ENCODE peak calls at places on chromosomes 7 and 10, in five cellular contexts. L is DND-41; C is CD8-positive, alpha-beta memory T cell; J is adrenal gland; Z is brain microvascular endothelial cell. E is an unnamed sample.

GRCh38 chr10:30688456-30688855 is 58.9 kb upstream of the LYZL2 start:
- DNase-seq in L (no peak), C (no peak), J (no peak), Z (no peak), E (no peak)

GRCh38 chr10:80357804-80358125 is 1.2 kb downstream of the DYDC2 start:
- DNase-seq in L (no peak), C (no peak), J (no peak), Z (no peak), E (peak)

GRCh38 chr7:24755096-24755495 is 2.2 kb downstream of the GSDME start:
- DNase-seq in L (no peak), C (no peak), J (no peak), Z (no peak), E (peak)

GRCh38 chr7:87047-87446 is 105.3 kb upstream of the FAM20C start:
- DNase-seq in L (no peak), C (no peak), J (no peak), Z (no peak), E (no peak)

GRCh38 chr7:16636533-16637173 is 8.9 kb downstream of the ANKMY2 start:
- DNase-seq in L (no peak), C (no peak), J (no peak), Z (no peak), E (no peak)

GRCh38 chr7:131010714-131011436 is 276.9 kb upstream of the KLF14 start:
- DNase-seq in L (no peak), C (no peak), J (no peak), Z (no peak), E (peak)

GRCh38 chr10:1366811-1367425 is 310.7 kb downstream of the WDR37 start:
- DNase-seq in L (no peak), C (no peak), J (no peak), Z (no peak), E (peak)

GRCh38 chr10:68665841-68666240 is 55.2 kb upstream of the CCAR1 start:
- DNase-seq in L (no peak), C (no peak), J (no peak), Z (peak), E (no peak)

GRCh38 chr7:94679341-94679740 is 23.4 kb upstream of the SGCE start:
- DNase-seq in L (no peak), C (no peak), J (no peak), Z (no peak), E (no peak)

GRCh38 chr10:27240891-27241639 is 468 bp upstream of the ACBD5 start:
- DNase-seq in L (no peak), C (no peak), J (peak), Z (no peak), E (peak)

GRCh38 chr10:46310143-46310514 is 23.3 kb downstream of the ANTXRL start:
- DNase-seq in L (no peak), C (no peak), J (no peak), Z (no peak), E (no peak)

GRCh38 chr7:44727346-44728262 is 21.0 kb upstream of the ZMIZ2 start:
- DNase-seq in L (no peak), C (no peak), J (no peak), Z (peak), E (peak)

GRCh38 chr10:69846252-69847000 is 44.7 kb downstream of the COL13A1 start:
- DNase-seq in L (no peak), C (no peak), J (no peak), Z (no peak), E (no peak)

GRCh38 chr7:43872401-43873165 is 3.3 kb upstream of the MRPS24 start:
- DNase-seq in L (no peak), C (no peak), J (peak), Z (peak), E (peak)

GRCh38 chr10:114714281-114714741 is 56.2 kb upstream of the ABLIM1 start:
- DNase-seq in L (no peak), C (no peak), J (no peak), Z (peak), E (peak)

GRCh38 chr7:31734456-31734855 is 47.4 kb downstream of the PPP1R17 start:
- DNase-seq in L (no peak), C (no peak), J (no peak), Z (no peak), E (peak)

GRCh38 chr7:149620961-149621360 is 123.4 kb upstream of the ZNF746 start:
- DNase-seq in L (no peak), C (peak), J (no peak), Z (no peak), E (no peak)

GRCh38 chr7:18189495-18190126 is 162.0 kb upstream of the PRPS1L1 start:
- DNase-seq in L (no peak), C (no peak), J (no peak), Z (no peak), E (no peak)

GRCh38 chr10:102452672-102453340 is 1.5 kb upstream of the C10orf95 start:
- DNase-seq in L (no peak), C (peak), J (peak), Z (peak), E (peak)

GRCh38 chr7:49483142-49483541 is 290.3 kb upstream of the VWC2 start:
- DNase-seq in L (no peak), C (no peak), J (no peak), Z (no peak), E (no peak)

GRCh38 chr7:76515999-76516443 is 5.7 kb downstream of the UPK3B start:
- DNase-seq in L (peak), C (no peak), J (peak), Z (peak), E (peak)

GRCh38 chr7:80957226-80957625 is 38.4 kb upstream of the SEMA3C start:
- DNase-seq in L (no peak), C (no peak), J (no peak), Z (no peak), E (no peak)

GRCh38 chr10:980468-980867 is 7.8 kb upstream of the GTPBP4 start:
- DNase-seq in L (no peak), C (no peak), J (no peak), Z (no peak), E (no peak)

GRCh38 chr10:50419756-50420155 is 168.4 kb upstream of the ASAH2 start:
- DNase-seq in L (no peak), C (no peak), J (no peak), Z (no peak), E (no peak)

GRCh38 chr7:27123021-27123476 is 7.5 kb downstream of the HOXA4 start:
- DNase-seq in L (no peak), C (no peak), J (no peak), Z (no peak), E (no peak)

GRCh38 chr7:156554488-156554887 is 86.1 kb upstream of the RNF32 start:
- DNase-seq in L (no peak), C (no peak), J (no peak), Z (no peak), E (no peak)

GRCh38 chr7:88092676-88092999 is 127.2 kb downstream of the SRI start:
- DNase-seq in L (no peak), C (no peak), J (no peak), Z (no peak), E (no peak)

GRCh38 chr10:130179640-130180039 is 43.4 kb downstream of the GLRX3 start:
- DNase-seq in L (peak), C (no peak), J (peak), Z (peak), E (peak)

GRCh38 chr10:25174461-25175230 is at the start of gene GPR158:
- DNase-seq in L (peak), C (no peak), J (peak), Z (peak), E (peak)
- H3K4me3 ChIP-seq in L (no peak), C (no peak), J (no peak), Z (peak), E (peak)

GRCh38 chr10:131844546-131845084 is 56.2 kb upstream of the PPP2R2D start:
- DNase-seq in L (no peak), C (no peak), J (no peak), Z (no peak), E (no peak)

GRCh38 chr10:131847241-131847783 is 53.5 kb upstream of the PPP2R2D start:
- DNase-seq in L (no peak), C (no peak), J (no peak), Z (no peak), E (no peak)

GRCh38 chr10:131843881-131844284 is 56.9 kb upstream of the PPP2R2D start:
- DNase-seq in L (no peak), C (no peak), J (no peak), Z (no peak), E (no peak)

GRCh38 chr10:131846224-131847101 is 54.3 kb upstream of the PPP2R2D start:
- DNase-seq in L (no peak), C (no peak), J (no peak), Z (no peak), E (no peak)

GRCh38 chr10:131845505-131846223 is 55.1 kb upstream of the PPP2R2D start:
- DNase-seq in L (no peak), C (no peak), J (no peak), Z (no peak), E (no peak)
- H3K4me3 ChIP-seq in L (no peak), C (no peak), J (no peak), Z (no peak), E (no peak)

GRCh38 chr7:121669144-121669543 is 203.8 kb upstream of the PTPRZ1 start:
- DNase-seq in L (no peak), C (no peak), J (no peak), Z (no peak), E (no peak)
- H3K4me3 ChIP-seq in L (no peak), C (no peak), J (no peak), Z (no peak), E (no peak)

DNA sequence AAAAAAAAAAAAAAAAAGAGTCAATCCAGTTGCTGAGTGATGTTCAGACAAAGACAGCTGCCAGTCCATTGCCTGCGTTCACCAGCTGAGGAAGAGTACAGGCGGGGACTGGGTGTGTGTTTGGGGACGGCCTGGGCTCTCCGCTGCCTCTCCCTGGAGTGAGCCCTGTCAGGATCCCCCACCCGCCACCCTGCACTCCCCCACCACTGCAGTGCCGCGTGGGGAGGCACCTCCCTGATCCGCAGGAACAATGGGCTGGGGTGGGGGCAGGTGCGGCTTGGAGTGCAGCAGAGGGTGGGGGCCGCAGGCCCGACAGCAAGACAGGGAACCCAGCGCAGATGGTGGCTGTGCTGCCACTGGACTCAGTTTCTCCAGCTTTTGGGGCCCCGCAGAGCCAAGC is 1.4 kb downstream of the HSPA12A start:
- DNase-seq in L (no peak), C (peak), J (no peak), Z (no peak), E (no peak)
- H3K4me3 ChIP-seq in L (no peak), C (no peak), J (no peak), Z (peak), E (no peak)

GRCh38 chr7:100951172-100951571 is 1.8 kb downstream of the MUC3A start:
- DNase-seq in L (no peak), C (no peak), J (no peak), Z (no peak), E (no peak)

GRCh38 chr7:100947792-100948191 is 1.5 kb upstream of the MUC3A start:
- DNase-seq in L (no peak), C (no peak), J (no peak), Z (no peak), E (no peak)

GRCh38 chr7:100949227-100949930 is at the start of gene MUC3A:
- DNase-seq in L (no peak), C (no peak), J (no peak), Z (no peak), E (no peak)

GRCh38 chr7:100951888-100952560 is 2.7 kb downstream of the MUC3A start:
- DNase-seq in L (no peak), C (no peak), J (no peak), Z (no peak), E (no peak)

GRCh38 chr7:100949931-100950443 is 653 bp downstream of the MUC3A start:
- DNase-seq in L (no peak), C (no peak), J (no peak), Z (no peak), E (no peak)
- H3K4me3 ChIP-seq in L (no peak), C (no peak), J (no peak), Z (no peak), E (no peak)

DNA sequence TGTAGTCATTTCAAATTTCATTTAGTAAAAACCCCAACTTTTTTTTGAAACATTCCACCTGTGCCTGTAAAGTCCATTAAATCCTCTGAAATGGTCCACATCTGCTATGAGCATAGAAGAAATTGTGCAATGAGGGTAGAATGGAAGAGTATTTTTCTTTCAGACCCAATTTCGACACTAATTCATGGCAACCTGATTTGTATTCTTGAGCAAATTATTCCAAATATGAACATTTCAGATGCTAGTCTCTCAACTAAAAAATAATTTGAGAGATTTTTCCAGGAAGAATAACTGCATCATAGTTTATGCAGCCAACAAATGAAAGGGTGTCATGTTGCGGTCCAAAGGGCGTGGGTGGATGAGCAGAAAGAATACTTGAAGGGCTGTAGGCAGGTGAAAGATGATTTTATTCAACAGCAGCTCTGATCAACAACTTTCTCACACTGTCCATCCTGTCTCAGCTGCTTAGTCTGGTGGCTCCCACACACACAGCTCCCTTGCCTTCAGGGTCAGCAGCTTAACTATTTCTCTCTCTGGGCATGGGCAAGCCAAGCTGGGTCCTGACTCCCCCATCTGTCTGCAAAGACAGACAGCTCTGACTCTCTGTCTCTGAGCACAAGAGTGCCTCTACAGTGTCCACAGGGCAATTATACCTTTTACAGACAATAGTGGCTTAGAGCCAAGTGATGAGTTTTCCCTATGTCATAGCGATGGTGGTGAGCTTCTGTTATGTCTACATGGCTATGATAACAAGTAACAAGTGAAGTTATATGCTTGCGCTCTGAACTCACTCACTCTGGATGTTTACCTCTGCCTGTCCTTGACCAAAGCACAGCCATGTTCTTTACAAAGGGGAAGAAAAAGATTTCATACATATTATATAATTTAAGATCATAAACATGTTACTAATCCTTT is 11.5 kb downstream of the STEAP2 start:
- DNase-seq in L (no peak), C (no peak), J (no peak), Z (no peak), E (peak)
- H3K4me3 ChIP-seq in L (no peak), C (no peak), J (no peak), Z (no peak), E (no peak)

GRCh38 chr10:14587540-14588083 is 187.1 kb downstream of the FAM107B start:
- DNase-seq in L (no peak), C (peak), J (no peak), Z (no peak), E (no peak)
- H3K4me3 ChIP-seq in L (no peak), C (peak), J (no peak), Z (no peak), E (no peak)

GRCh38 chr10:17007381-17007780 is 122.2 kb downstream of the CUBN start:
- DNase-seq in L (no peak), C (no peak), J (no peak), Z (no peak), E (no peak)

GRCh38 chr10:17007836-17008235 is 121.8 kb downstream of the CUBN start:
- DNase-seq in L (no peak), C (no peak), J (no peak), Z (no peak), E (no peak)

GRCh38 chr10:17005621-17006566 is 123.7 kb downstream of the CUBN start:
- DNase-seq in L (no peak), C (no peak), J (no peak), Z (no peak), E (peak)

GRCh38 chr10:17004801-17005380 is 124.7 kb downstream of the CUBN start:
- DNase-seq in L (no peak), C (no peak), J (no peak), Z (no peak), E (peak)

GRCh38 chr10:17006631-17007161 is 122.9 kb downstream of the CUBN start:
- DNase-seq in L (no peak), C (no peak), J (peak), Z (no peak), E (peak)
- H3K4me3 ChIP-seq in L (no peak), C (no peak), J (no peak), Z (no peak), E (no peak)

E was measured in bronchial epithelial cell.